ENCODE peak calls at places on chromosomes 5 and 9, in eight cellular contexts. Y is tibial artery; M is activated T-cell treated with anti-CD3 and anti-CD28 coated beads for 1 hour; L is CD8-positive, alpha-beta T cell; V is heart left ventricle; N is stimulated activated CD4-positive, alpha-beta T cell treated with anti-CD3 and anti-CD28 coated beads, Interleukin-2, amount 100 ng/mL, for 48 hours; P is activated naive CD8-positive, alpha-beta T cell treated with anti-CD3 and anti-CD28 coated beads, Interleukin-2, amount 10 ng/mL, durations not matched to agents 7 days and 5 days; T is HEK293T. K is an unnamed sample.

GRCh38 chr5:180096616-180097015 is 25.1 kb upstream of the RNF130 start:
- DNase-seq in V (no peak), P (peak; percentile 9), Y (peak; percentile 31), L (no peak), M (no peak), N (no peak), T (no peak), K (no peak)

GRCh38 chr5:168770036-168770498 is 190.9 kb upstream of the PANK3 start:
- DNase-seq in M (no peak), N (no peak), V (no peak), Y (no peak), P (no peak), T (no peak), L (no peak), K (no peak)

GRCh38 chr5:159220206-159220605 is 10.9 kb upstream of the RNF145 start:
- DNase-seq in T (no peak), Y (no peak), P (no peak), M (no peak), L (no peak), V (no peak), N (no peak), K (no peak)

GRCh38 chr9:93089024-93089423 is 7.0 kb upstream of the CARD19 start:
- DNase-seq in Y (peak; percentile 0), L (no peak), P (no peak), N (no peak), V (no peak), T (no peak), M (no peak), K (no peak)

GRCh38 chr9:1100945-1101344 is 50.8 kb downstream of the DMRT2 start:
- DNase-seq in V (peak; percentile 70), N (peak; percentile 1), P (no peak), L (no peak), M (no peak), Y (no peak), T (peak; percentile 34), K (no peak)

GRCh38 chr5:133827001-133827400 is 141.4 kb downstream of the C5orf15 start:
- DNase-seq in N (no peak), L (no peak), M (no peak), T (no peak), P (no peak), V (no peak), Y (peak; percentile 31), K (no peak)

GRCh38 chr5:139215176-139215975 is 17.2 kb upstream of the SIL1 start:
- DNase-seq in Y (no peak), V (no peak), N (no peak), M (no peak), P (no peak), L (no peak), T (no peak), K (no peak)

GRCh38 chr5:134029156-134029555 is 24.4 kb upstream of the VDAC1 start:
- DNase-seq in M (no peak), T (no peak), N (no peak), V (no peak), L (no peak), Y (no peak), P (no peak), K (no peak)

GRCh38 chr5:40882291-40882690 is 27.0 kb upstream of the C7 start:
- DNase-seq in V (no peak), T (no peak), N (no peak), Y (no peak), L (no peak), P (no peak), M (no peak), K (no peak)

GRCh38 chr5:67030289-67031069 is 166.1 kb downstream of the CD180 start:
- DNase-seq in M (no peak), P (no peak), T (no peak), V (no peak), N (no peak), L (no peak), Y (no peak), K (no peak)

GRCh38 chr5:179263391-179264052 is 81.7 kb downstream of the ADAMTS2 start:
- DNase-seq in T (no peak), M (no peak), V (no peak), L (no peak), N (no peak), Y (peak; percentile 58), P (no peak), K (no peak)

GRCh38 chr9:23707249-23707648 is 118.8 kb downstream of the ELAVL2 start:
- DNase-seq in M (no peak), P (no peak), V (no peak), T (no peak), N (no peak), Y (no peak), L (no peak), K (no peak)

GRCh38 chr5:56561-57290 is 35.2 kb upstream of the PLEKHG4B start:
- DNase-seq in Y (no peak), V (no peak), T (peak; percentile 50), N (no peak), M (no peak), L (no peak), P (no peak), K (no peak)

GRCh38 chr5:145711417-145711816 is 123.7 kb downstream of the PRELID2 start:
- DNase-seq in L (no peak), M (no peak), T (no peak), V (no peak), P (no peak), N (no peak), Y (no peak), K (no peak)

GRCh38 chr5:34838785-34839714 is at the start of gene TTC23L:
- DNase-seq in N (peak; percentile 83), M (peak; percentile 84), L (peak; percentile 79), P (peak; percentile 86), Y (peak; percentile 91), T (peak; percentile 89), V (peak; percentile 92), K (peak; percentile 91)

GRCh38 chr5:58185397-58186195 is 274.3 kb downstream of the PLK2 start:
- DNase-seq in V (no peak), Y (no peak), M (no peak), T (no peak), L (no peak), P (no peak), N (no peak), K (no peak)

GRCh38 chr5:137843676-137844284 is 23.9 kb upstream of the MYOT start:
- DNase-seq in Y (no peak), L (no peak), V (no peak), M (no peak), N (no peak), T (peak; percentile 21), P (no peak), K (no peak)

GRCh38 chr9:89515416-89515815 is 17.5 kb upstream of the SEMA4D start:
- DNase-seq in M (no peak), P (no peak), Y (no peak), N (no peak), V (no peak), T (no peak), L (no peak), K (no peak)

GRCh38 chr5:150021491-150022162 is 21.1 kb downstream of the HMGXB3 start:
- DNase-seq in Y (peak; percentile 68), T (no peak), V (no peak), P (no peak), N (no peak), L (no peak), M (no peak), K (no peak)

GRCh38 chr5:142425286-142426065 is 100.7 kb upstream of the SPRY4 start:
- DNase-seq in N (no peak), Y (no peak), L (no peak), V (no peak), T (no peak), M (no peak), P (no peak), K (no peak)

GRCh38 chr5:1312206-1312605 is 17.3 kb upstream of the TERT start:
- DNase-seq in L (peak; percentile 45), Y (no peak), M (peak; percentile 23), P (peak; percentile 55), N (no peak), T (no peak), V (no peak), K (no peak)